ENCODE peak calls at places on chromosomes 5 and 9, in seven cellular contexts. Z is pancreas, I is transverse colon, F is fibroblast of lung, V is left ventricle myocardium inferior, R is caudate nucleus, D is MM.1S. U is an unnamed sample.
A peak's percentile ranks its signal among the peaks of the same experiment; 100 is the strongest.

GRCh38 chr5:146409081-146409671 is 38.0 kb upstream of the TCERG1 start:
- DNase-seq in I (no peak), D (no peak), R (no peak), V (no peak), F (peak; percentile 82), Z (no peak), U (no peak)

GRCh38 chr5:57302164-57302563 is 128.3 kb downstream of the GPBP1 start:
- DNase-seq in V (no peak), I (peak; percentile 64), F (peak; percentile 60), R (no peak), Z (no peak), D (peak; percentile 76), U (no peak)

GRCh38 chr5:160421625-160422258 is at the start of gene PTTG1:
- DNase-seq in Z (peak; percentile 96), D (peak; percentile 97), V (peak; percentile 95), I (peak; percentile 97), R (peak; percentile 78), F (peak; percentile 97), U (peak; percentile 96)

GRCh38 chr9:127362829-127363228 is 34.1 kb upstream of the SLC2A8 start:
- DNase-seq in I (no peak), V (no peak), Z (no peak), D (no peak), R (no peak), F (no peak), U (no peak)

GRCh38 chr9:89687216-89687615 is 82.4 kb downstream of the GADD45G start:
- DNase-seq in I (no peak), R (no peak), F (no peak), V (no peak), Z (no peak), D (no peak), U (no peak)

GRCh38 chr5:1008451-1009358 is at the start of gene NKD2:
- DNase-seq in R (no peak), F (no peak), V (peak; percentile 25), I (peak; percentile 10), D (peak; percentile 44), Z (peak; percentile 80), U (peak; percentile 51)

GRCh38 chr5:65696892-65697291 is 25.0 kb downstream of the SGTB start:
- DNase-seq in D (no peak), R (no peak), I (no peak), F (peak; percentile 12), Z (no peak), V (no peak), U (no peak)

GRCh38 chr5:143596824-143597223 is 193.3 kb upstream of the NR3C1 start:
- DNase-seq in R (no peak), V (no peak), Z (no peak), I (no peak), F (no peak), D (no peak), U (no peak)

GRCh38 chr5:55599148-55600050 is 64.6 kb upstream of the PLPP1 start:
- DNase-seq in V (no peak), F (no peak), Z (no peak), D (no peak), R (no peak), I (no peak), U (no peak)

GRCh38 chr5:86665984-86666760 is 48.4 kb downstream of the COX7C start:
- DNase-seq in I (peak; percentile 34), Z (peak; percentile 63), R (no peak), D (no peak), V (no peak), F (no peak), U (no peak)

DNA sequence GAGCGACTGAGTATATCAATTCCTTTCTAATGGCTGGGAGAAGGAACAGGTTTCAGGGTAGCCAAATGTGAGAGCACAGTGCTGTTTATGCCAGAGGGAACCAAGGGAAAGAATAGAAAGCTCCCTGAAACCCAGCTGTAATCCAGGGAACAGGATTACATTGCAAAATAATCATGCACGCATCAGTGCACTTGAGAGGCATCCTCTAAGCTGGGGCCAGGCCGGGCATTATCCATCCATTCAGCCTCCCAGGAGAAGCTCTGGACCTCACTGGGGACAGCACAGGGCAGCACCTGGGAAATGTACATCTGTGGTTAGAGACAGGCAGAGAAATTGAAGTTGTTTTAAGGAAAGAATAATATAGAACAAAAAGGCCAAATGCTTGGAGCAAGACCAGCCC is 72.7 kb downstream of the MTRR start:
- DNase-seq in F (no peak), R (no peak), V (no peak), D (no peak), I (no peak), Z (no peak), U (no peak)
- H3K27ac ChIP-seq in F (no peak overlapping the region), R (no peak overlapping the region), V (no peak overlapping the region), D (no peak overlapping the region), I (no peak overlapping the region), Z (no peak overlapping the region), U (no peak overlapping the region)

DNA sequence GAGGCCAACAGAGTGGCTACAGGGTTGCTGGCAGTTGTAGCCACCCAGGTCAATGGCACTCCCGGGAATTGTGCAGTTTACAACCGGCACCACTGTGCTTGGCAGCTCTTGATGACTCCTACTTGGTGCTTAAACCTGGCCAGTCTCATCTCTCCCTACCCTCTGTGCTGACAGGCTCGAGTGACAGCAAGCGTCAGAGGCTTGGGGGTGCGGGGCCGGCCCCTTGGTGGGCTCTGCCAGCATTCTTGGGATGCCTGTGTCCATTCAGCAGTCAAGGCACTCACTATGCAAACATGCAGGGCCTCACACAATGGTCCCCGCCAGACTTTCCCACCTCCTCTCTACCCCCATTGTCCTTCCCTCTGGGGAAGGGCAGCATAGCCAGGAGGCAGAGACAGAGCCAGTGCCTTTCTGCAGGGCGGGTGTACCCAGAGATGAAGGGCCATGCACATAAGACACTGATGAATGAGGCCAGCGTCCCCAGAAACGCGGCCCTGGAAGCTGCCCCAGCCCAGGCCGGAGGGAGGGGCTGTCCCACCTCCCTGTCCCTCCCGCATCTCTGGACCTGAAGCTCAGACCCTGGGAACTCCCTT is 26.3 kb upstream of the NOTCH1 start:
- DNase-seq in R (no peak), F (peak; percentile 82), V (peak; percentile 75), I (no peak), D (no peak), Z (no peak), U (no peak)
- H3K27ac ChIP-seq in R (no peak overlapping the region), F (no peak overlapping the region), V (peak overlapping the region; percentile 95), I (no peak overlapping the region), D (no peak overlapping the region), Z (peak overlapping the region; percentile 3), U (no peak overlapping the region)

GRCh38 chr5:138439537-138440225 is 824 bp downstream of the REEP2 start:
- DNase-seq in R (no peak), V (no peak), D (no peak), Z (peak; percentile 41), F (no peak), I (no peak), U (no peak)
- H3K27ac ChIP-seq in R (peak overlapping the region; percentile 68), V (peak overlapping the region; percentile 30), D (no peak overlapping the region), Z (no peak overlapping the region), F (no peak overlapping the region), I (peak overlapping the region; percentile 58), U (no peak overlapping the region)

GRCh38 chr5:149728303-149728702 is 1.8 kb upstream of the PPARGC1B start:
- DNase-seq in I (peak; percentile 82), R (no peak), D (no peak), F (peak; percentile 38), V (no peak), Z (no peak), U (no peak)
- H3K27ac ChIP-seq in I (peak overlapping the region; percentile 86), R (no peak overlapping the region), D (no peak overlapping the region), F (no peak overlapping the region), V (peak overlapping the region; percentile 95), Z (no peak overlapping the region), U (no peak overlapping the region)

GRCh38 chr9:17134843-17135577 is at the start of gene CNTLN:
- DNase-seq in I (peak; percentile 93), V (peak; percentile 97), R (peak; percentile 65), D (peak; percentile 62), Z (peak; percentile 100), F (peak; percentile 82), U (peak; percentile 93)
- H3K27ac ChIP-seq in I (peak within 1 kb of the TSS; percentile 82), V (peak within 1 kb of the TSS; percentile 88), R (peak within 1 kb of the TSS; percentile 72), D (peak within 1 kb of the TSS; percentile 25), Z (peak within 1 kb of the TSS; percentile 19), F (peak within 1 kb of the TSS; percentile 90), U (peak within 1 kb of the TSS; percentile 84)

GRCh38 chr5:117436846-117437245 is 862.2 kb upstream of the SEMA6A start:
- DNase-seq in F (no peak), R (no peak), I (no peak), V (no peak), D (no peak), Z (no peak), U (no peak)
- H3K27ac ChIP-seq in F (no peak overlapping the region), R (no peak overlapping the region), I (no peak overlapping the region), V (no peak overlapping the region), D (no peak overlapping the region), Z (no peak overlapping the region), U (no peak overlapping the region)

DNA sequence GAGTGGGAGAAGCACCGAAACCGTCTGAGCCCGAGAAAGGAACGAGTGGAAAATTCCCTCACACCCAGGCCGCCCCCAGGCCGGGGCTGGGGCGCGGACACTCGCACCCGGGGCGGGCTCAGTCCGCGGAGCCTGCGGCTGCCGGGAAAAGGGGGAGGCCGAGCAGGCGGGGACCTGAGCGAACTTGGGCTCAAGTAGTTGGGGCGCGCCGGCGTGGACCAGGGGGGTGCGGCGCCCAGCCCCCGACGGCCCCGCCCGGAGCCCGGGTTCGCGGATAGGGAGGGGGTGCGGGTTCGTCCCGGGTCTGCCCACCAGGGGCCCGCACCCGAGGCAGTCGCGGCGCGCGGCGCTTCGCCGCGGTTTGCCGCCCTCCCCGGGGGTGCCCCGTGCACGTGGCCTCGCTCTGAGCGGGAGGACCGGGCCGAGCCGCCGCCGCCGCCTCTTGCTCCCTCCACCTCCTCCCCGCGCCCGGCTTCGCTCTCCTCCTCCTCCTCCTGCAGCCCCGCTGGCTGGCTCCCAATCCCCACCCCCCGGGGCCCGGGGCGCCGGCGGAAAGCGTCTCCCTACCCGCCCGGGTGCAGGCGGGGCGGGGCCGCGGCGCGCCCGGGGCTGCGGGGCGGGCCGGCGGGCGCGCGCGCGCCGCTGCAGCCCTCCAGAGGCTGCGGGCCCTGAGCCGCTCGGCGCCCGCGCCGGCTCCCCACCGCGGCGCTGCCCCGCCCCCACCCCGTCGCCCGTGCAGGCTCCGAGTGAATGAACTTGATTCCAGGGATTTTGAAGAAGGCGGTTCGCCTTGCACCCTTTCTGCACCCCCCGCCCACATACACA is 1.2 kb upstream of the NFIB start:
- DNase-seq in I (peak; percentile 91), V (peak; percentile 98), R (peak; percentile 81), Z (peak; percentile 98), F (peak; percentile 90), D (peak; percentile 29), U (peak; percentile 93)
- H3K27ac ChIP-seq in I (peak overlapping the region; percentile 97), V (peak overlapping the region; percentile 100), R (peak overlapping the region; percentile 91), Z (peak overlapping the region; percentile 98), F (peak overlapping the region; percentile 80), D (no peak overlapping the region), U (peak overlapping the region; percentile 93)